ENCODE peak calls at places on chromosomes 5 and 9, in eight cellular contexts. Q is effector CD8-positive, alpha-beta T cell; H is activated naive CD4-positive, alpha-beta T cell treated with anti-CD3 and anti-CD28 coated beads for 36 hours; Y is stimulated activated CD8-positive, alpha-beta memory T cell treated with anti-CD3 and anti-CD28 coated beads, Interleukin-15, amount 100 ng/mL, for 4 hours; N is activated CD8-positive, alpha-beta memory T cell treated with anti-CD3 and anti-CD28 coated beads for 4 hours; Z is upper lobe of right lung; X is NCI-H2029 treated with DMSO at 0.1 percent for 48 hours; L is GM04504. S is an unnamed sample.
A peak's percentile ranks its signal among the peaks of the same experiment; 100 is the strongest.

GRCh38 chr9:4762108-4762888 is 21.3 kb upstream of the AK3 start:
- DNase-seq in Q (peak; percentile 61), H (peak; percentile 94), Y (peak; percentile 67), N (peak; percentile 59), Z (peak; percentile 71), X (peak; percentile 49), L (no peak), S (peak; percentile 74)

GRCh38 chr9:5478214-5478613 is 27.9 kb downstream of the CD274 start:
- DNase-seq in Q (no peak), H (peak; percentile 32), Y (no peak), N (no peak), Z (no peak), X (no peak), L (no peak), S (no peak)

GRCh38 chr9:91880378-91880972 is 69.6 kb downstream of the ROR2 start:
- DNase-seq in Q (no peak), H (no peak), Y (no peak), N (no peak), Z (no peak), X (no peak), L (no peak), S (no peak)

GRCh38 chr9:130946778-130947617 is 8.0 kb upstream of the FIBCD1 start:
- DNase-seq in Q (no peak), H (no peak), Y (no peak), N (no peak), Z (no peak), X (peak; percentile 7), L (no peak), S (no peak)

GRCh38 chr9:101514056-101514455 is 19.6 kb upstream of the RNF20 start:
- DNase-seq in Q (no peak), H (no peak), Y (no peak), N (no peak), Z (no peak), X (no peak), L (no peak), S (no peak)

GRCh38 chr9:88574993-88575392 is 40.0 kb downstream of the NXNL2 start:
- DNase-seq in Q (no peak), H (no peak), Y (no peak), N (no peak), Z (no peak), X (no peak), L (peak; percentile 44), S (no peak)

GRCh38 chr5:97142521-97143254 is at the start of gene LIX1:
- DNase-seq in Q (no peak), H (peak; percentile 60), Y (no peak), N (no peak), Z (no peak), X (peak; percentile 10), L (peak; percentile 5), S (peak; percentile 86)

GRCh38 chr9:123426406-123426805 is 70.4 kb downstream of the CRB2 start:
- DNase-seq in Q (no peak), H (no peak), Y (no peak), N (no peak), Z (no peak), X (no peak), L (no peak), S (no peak)

GRCh38 chr5:157744055-157745011 is 821 bp downstream of the LSM11 start:
- DNase-seq in Q (peak; percentile 5), H (peak; percentile 44), Y (no peak), N (no peak), Z (peak; percentile 73), X (no peak), L (no peak), S (no peak)

GRCh38 chr5:179919487-179920060 is 11.9 kb upstream of the TBC1D9B start:
- DNase-seq in Q (no peak), H (no peak), Y (no peak), N (no peak), Z (no peak), X (no peak), L (no peak), S (no peak)

GRCh38 chr9:20838218-20838617 is 154.2 kb downstream of the FOCAD start:
- DNase-seq in Q (no peak), H (no peak), Y (no peak), N (no peak), Z (no peak), X (no peak), L (no peak), S (no peak)

GRCh38 chr5:168317521-168318147 is 26.2 kb downstream of the WWC1 start:
- DNase-seq in Q (no peak), H (no peak), Y (no peak), N (no peak), Z (no peak), X (peak; percentile 93), L (peak; percentile 39), S (peak; percentile 39)

GRCh38 chr9:94554439-94555331 is at the start of gene PCAT7:
- DNase-seq in Q (no peak), H (peak; percentile 50), Y (no peak), N (no peak), Z (peak; percentile 83), X (peak; percentile 77), L (no peak), S (peak; percentile 78)

GRCh38 chr9:35859310-35859994 is 10.7 kb downstream of the OR13J1 start:
- DNase-seq in Q (no peak), H (peak; percentile 35), Y (no peak), N (no peak), Z (no peak), X (peak; percentile 50), L (no peak), S (peak; percentile 22)

GRCh38 chr5:66864240-66864884 is 268.2 kb downstream of the MAST4 start:
- DNase-seq in Q (no peak), H (peak; percentile 39), Y (no peak), N (no peak), Z (no peak), X (no peak), L (peak; percentile 22), S (peak; percentile 51)

GRCh38 chr9:98168952-98169488 is 23.4 kb downstream of the CORO2A start:
- DNase-seq in Q (no peak), H (no peak), Y (no peak), N (no peak), Z (no peak), X (no peak), L (no peak), S (no peak)

GRCh38 chr5:45454114-45454513 is 242.1 kb downstream of the HCN1 start:
- DNase-seq in Q (no peak), H (no peak), Y (no peak), N (no peak), Z (no peak), X (peak; percentile 57), L (peak; percentile 3), S (peak; percentile 70)

GRCh38 chr9:132791699-132792240 is 86.3 kb downstream of the AK8 start:
- DNase-seq in Q (no peak), H (no peak), Y (no peak), N (no peak), Z (no peak), X (no peak), L (no peak), S (no peak)

GRCh38 chr5:176560364-176560763 is 11.2 kb downstream of the CDHR2 start:
- DNase-seq in Q (no peak), H (peak; percentile 50), Y (no peak), N (no peak), Z (no peak), X (no peak), L (no peak), S (no peak)

GRCh38 chr5:53243403-53243802 is 133.8 kb upstream of the MOCS2 start:
- DNase-seq in Q (no peak), H (peak; percentile 9), Y (no peak), N (no peak), Z (no peak), X (no peak), L (no peak), S (no peak)

GRCh38 chr5:40958811-40959210 is 49.5 kb downstream of the C7 start:
- DNase-seq in Q (no peak), H (no peak), Y (no peak), N (no peak), Z (no peak), X (no peak), L (no peak), S (peak; percentile 18)

GRCh38 chr9:95089916-95090791 is 227.4 kb downstream of the FANCC start:
- DNase-seq in Q (no peak), H (no peak), Y (no peak), N (no peak), Z (no peak), X (no peak), L (no peak), S (no peak)

GRCh38 chr5:141001466-141001853 is 35.2 kb downstream of the PCDHAC2 start:
- DNase-seq in Q (no peak), H (no peak), Y (no peak), N (no peak), Z (peak; percentile 84), X (peak; percentile 10), L (no peak), S (peak; percentile 74)

GRCh38 chr9:68685770-68686169 is 19.3 kb upstream of the PIP5K1B start:
- DNase-seq in Q (no peak), H (peak; percentile 61), Y (no peak), N (no peak), Z (no peak), X (peak; percentile 25), L (no peak), S (peak; percentile 26)

GRCh38 chr5:55847837-55848236 is 3.3 kb upstream of the IL31RA start:
- DNase-seq in Q (no peak), H (no peak), Y (no peak), N (no peak), Z (no peak), X (no peak), L (no peak), S (no peak)

GRCh38 chr5:156037151-156037909 is 289.6 kb upstream of the SGCD start:
- DNase-seq in Q (no peak), H (no peak), Y (no peak), N (no peak), Z (no peak), X (no peak), L (no peak), S (no peak)

GRCh38 chr5:53039855-53040254 is 50.7 kb downstream of the ITGA2 start:
- DNase-seq in Q (no peak), H (peak; percentile 26), Y (no peak), N (no peak), Z (no peak), X (no peak), L (no peak), S (no peak)

GRCh38 chr5:143552680-143553079 is 149.2 kb upstream of the NR3C1 start:
- DNase-seq in Q (no peak), H (no peak), Y (no peak), N (no peak), Z (no peak), X (no peak), L (no peak), S (no peak)